ENCODE peak calls at places on chromosomes 16 and 17, in four cellular contexts. I is AG09309, Z is IMR-90, C is endodermal cell. S is an unnamed sample.

GRCh38 chr16:30659507-30660423 is 1.5 kb downstream of the FBRS start:
- DNase-seq in C (peak; percentile 51), Z (no peak), I (no peak), S (peak; percentile 28)

GRCh38 chr16:11757671-11758545 is 15.3 kb upstream of the TXNDC11 start:
- DNase-seq in Z (peak; percentile 70), I (no peak), C (no peak), S (peak; percentile 18)

GRCh38 chr17:6936370-6937028 is 59.4 kb upstream of the ALOX12 start:
- DNase-seq in I (no peak), Z (peak; percentile 6), C (no peak), S (peak; percentile 25)

GRCh38 chr17:58595194-58595792 is 80.9 kb upstream of the MTMR4 start:
- DNase-seq in Z (no peak), C (peak; percentile 57), I (no peak), S (no peak)

GRCh38 chr17:39671651-39672521 is 3.6 kb downstream of the PNMT start:
- DNase-seq in I (no peak), Z (peak; percentile 27), C (peak; percentile 92), S (no peak)

GRCh38 chr16:86070511-86070910 is 171.5 kb downstream of the IRF8 start:
- DNase-seq in I (no peak), Z (no peak), C (no peak), S (no peak)

GRCh38 chr17:72407336-72408121 is 286.7 kb downstream of the SOX9 start:
- DNase-seq in Z (peak; percentile 99), I (peak; percentile 93), C (peak; percentile 85), S (peak; percentile 99)

GRCh38 chr17:16352303-16352837 is 899 bp downstream of the CENPV start:
- DNase-seq in Z (peak; percentile 30), I (no peak), C (peak; percentile 85), S (peak; percentile 16)

GRCh38 chr17:7971651-7972050 is 30.8 kb upstream of the GUCY2D start:
- DNase-seq in Z (no peak), C (peak; percentile 83), I (no peak), S (no peak)

GRCh38 chr17:57879437-57880085 is 29.7 kb upstream of the MRPS23 start:
- DNase-seq in C (peak; percentile 87), Z (no peak), I (no peak), S (no peak)

GRCh38 chr17:79306688-79307323 is 232.2 kb downstream of the ENGASE start:
- DNase-seq in I (no peak), Z (no peak), C (no peak), S (no peak)

GRCh38 chr17:76735006-76735405 is 2.1 kb downstream of the SRSF2 start:
- DNase-seq in Z (peak; percentile 53), I (no peak), C (no peak), S (no peak)

GRCh38 chr16:59400830-59401229 is 666.7 kb upstream of the GOT2 start:
- DNase-seq in Z (no peak), C (no peak), I (no peak), S (no peak)

GRCh38 chr17:66578781-66579489 is 256.0 kb upstream of the CACNG5 start:
- DNase-seq in C (peak; percentile 66), Z (no peak), I (no peak), S (no peak)

GRCh38 chr17:42402121-42402516 is 13.9 kb upstream of the STAT3 start:
- DNase-seq in Z (peak; percentile 57), I (no peak), C (no peak), S (no peak)

GRCh38 chr16:13902052-13902451 is 17.9 kb upstream of the ERCC4 start:
- DNase-seq in C (no peak), Z (no peak), I (no peak), S (no peak)

GRCh38 chr17:61238455-61238933 is 161.1 kb upstream of the TBX2 start:
- DNase-seq in I (no peak), Z (no peak), C (no peak), S (no peak)

GRCh38 chr16:12781777-12782176 is 21.9 kb downstream of the CPPED1 start:
- DNase-seq in Z (no peak), C (no peak), I (no peak), S (no peak)

GRCh38 chr16:75114946-75115825 is 1.4 kb downstream of the LDHD start:
- DNase-seq in I (no peak), Z (no peak), C (peak; percentile 43), S (no peak)

GRCh38 chr16:1763521-1764511 is 7.5 kb downstream of the NME3 start:
- DNase-seq in I (no peak), Z (no peak), C (peak; percentile 95), S (no peak)

GRCh38 chr17:57440522-57441269 is 184.4 kb downstream of the MSI2 start:
- DNase-seq in I (no peak), C (peak; percentile 95), Z (peak; percentile 88), S (peak; percentile 47)

GRCh38 chr17:79290726-79291125 is 216.1 kb downstream of the ENGASE start:
- DNase-seq in Z (no peak), C (no peak), I (no peak), S (no peak)

GRCh38 chr17:48555616-48556533 is 11.0 kb upstream of the HOXB2 start:
- DNase-seq in Z (peak; percentile 63), C (peak; percentile 78), I (no peak), S (no peak)

GRCh38 chr17:48558057-48558456 is 13.1 kb upstream of the HOXB2 start:
- DNase-seq in Z (no peak), C (no peak), I (no peak), S (no peak)

GRCh38 chr17:48555183-48555615 is 10.3 kb upstream of the HOXB2 start:
- DNase-seq in Z (peak; percentile 99), C (peak; percentile 69), I (peak; percentile 59), S (peak; percentile 95)

GRCh38 chr17:48558731-48559608 is 14.1 kb upstream of the HOXB2 start:
- DNase-seq in I (no peak), C (no peak), Z (no peak), S (no peak)

GRCh38 chr17:48556534-48557401 is 11.9 kb upstream of the HOXB2 start:
- DNase-seq in Z (peak; percentile 57), C (no peak), I (no peak), S (no peak)
- H3K4me3 ChIP-seq in Z (peak overlapping the region; percentile 21), C (no peak overlapping the region), I (no peak overlapping the region), S (peak overlapping the region; percentile 20)

DNA sequence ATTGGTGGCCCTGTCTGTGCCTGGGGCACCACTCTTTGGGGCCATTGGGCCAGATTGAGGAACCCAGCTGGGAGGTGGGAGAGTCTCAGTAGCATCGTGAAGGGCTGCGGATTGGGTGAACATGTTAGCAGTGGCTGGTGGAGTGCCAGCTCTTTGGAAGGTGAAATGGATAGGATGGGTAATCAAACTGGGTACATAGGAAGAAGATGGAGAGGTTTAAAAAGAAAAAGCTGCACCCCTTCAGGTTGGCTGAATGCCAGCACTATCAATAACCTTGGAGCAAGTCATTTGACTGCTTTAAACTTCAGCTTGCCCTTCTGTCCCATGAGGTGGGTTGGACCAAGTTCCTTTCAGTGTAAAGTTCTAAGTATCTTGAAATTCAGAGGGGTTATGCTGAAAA is 95.0 kb downstream of the RPTOR start:
- DNase-seq in C (no peak), Z (no peak), I (no peak), S (no peak)
- TF ChIP-seq CTCF in C (no peak), Z (no peak), I (no peak), S (no peak)

DNA sequence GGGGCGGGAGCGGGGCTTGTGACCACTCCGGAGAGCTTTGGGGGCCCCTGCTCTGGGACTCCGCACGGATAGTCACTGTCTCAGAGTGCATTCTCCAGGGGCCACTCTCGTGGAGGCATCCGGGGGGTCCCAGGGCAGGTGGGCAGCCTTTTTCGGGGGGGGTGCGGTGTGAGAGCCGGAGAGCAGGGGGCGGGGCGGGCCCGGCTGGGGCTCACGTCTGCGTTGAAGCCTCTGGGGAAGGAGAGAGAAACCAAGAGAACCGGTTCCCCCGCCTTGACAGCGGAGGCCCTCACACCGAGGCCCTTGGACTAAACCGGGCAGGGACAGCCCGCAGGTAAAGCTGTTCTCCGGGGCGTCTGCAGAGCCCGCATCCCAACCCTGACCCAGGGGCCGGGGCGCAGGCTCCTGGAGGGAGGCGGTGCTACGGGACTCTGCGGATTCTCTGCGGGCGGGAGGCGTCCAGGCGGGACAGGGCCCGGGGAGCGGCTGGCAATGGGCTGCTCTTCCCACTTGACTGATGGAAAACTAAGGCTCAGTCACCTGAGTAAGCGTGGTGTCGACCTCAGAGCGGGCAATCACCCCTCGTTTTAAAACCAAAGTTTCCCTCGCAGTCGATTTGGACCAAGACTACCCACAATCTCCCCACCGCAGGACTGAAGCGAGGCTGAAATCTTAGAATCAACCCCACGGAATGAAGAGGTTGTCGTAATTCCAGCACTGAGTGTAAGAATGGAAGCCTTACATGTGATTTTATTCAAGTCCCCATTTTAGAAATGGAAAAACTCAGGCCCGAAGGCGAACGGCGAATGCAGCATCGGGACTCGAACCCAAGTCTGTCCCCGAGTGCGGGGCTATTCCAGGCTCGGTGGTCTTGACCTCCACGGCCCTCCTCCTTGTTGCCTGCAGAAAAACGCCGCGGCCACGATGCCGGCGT is 49.6 kb upstream of the AMZ2 start:
- DNase-seq in C (peak; percentile 86), I (no peak), Z (no peak), S (no peak)
- H3K4me3 ChIP-seq in C (no peak overlapping the region), I (no peak overlapping the region), Z (no peak overlapping the region), S (no peak overlapping the region)

GRCh38 chr16:6345090-6345489 is 987.6 kb upstream of the RBFOX1 start:
- DNase-seq in Z (no peak), I (no peak), C (no peak), S (no peak)
- TF ChIP-seq CTCF in Z (no peak), I (no peak), C (peak; percentile 61), S (no peak)

GRCh38 chr16:67988675-67989074 is 8.4 kb upstream of the DPEP3 start:
- DNase-seq in C (no peak), I (no peak), Z (no peak), S (no peak)

GRCh38 chr16:67989322-67990017 is 9.2 kb upstream of the DPEP3 start:
- DNase-seq in C (peak; percentile 36), I (no peak), Z (no peak), S (no peak)

GRCh38 chr16:67992661-67993206 is 6.5 kb downstream of the DPEP2 start:
- DNase-seq in I (no peak), C (no peak), Z (no peak), S (no peak)

GRCh38 chr16:67987460-67988160 is 7.3 kb upstream of the DPEP3 start:
- DNase-seq in Z (no peak), I (no peak), C (no peak), S (no peak)

GRCh38 chr16:67990018-67990386 is 9.3 kb downstream of the DPEP2 start:
- DNase-seq in I (no peak), C (peak; percentile 35), Z (no peak), S (no peak)
- H3K4me3 ChIP-seq in I (no peak overlapping the region), C (no peak overlapping the region), Z (no peak overlapping the region), S (no peak overlapping the region)

DNA sequence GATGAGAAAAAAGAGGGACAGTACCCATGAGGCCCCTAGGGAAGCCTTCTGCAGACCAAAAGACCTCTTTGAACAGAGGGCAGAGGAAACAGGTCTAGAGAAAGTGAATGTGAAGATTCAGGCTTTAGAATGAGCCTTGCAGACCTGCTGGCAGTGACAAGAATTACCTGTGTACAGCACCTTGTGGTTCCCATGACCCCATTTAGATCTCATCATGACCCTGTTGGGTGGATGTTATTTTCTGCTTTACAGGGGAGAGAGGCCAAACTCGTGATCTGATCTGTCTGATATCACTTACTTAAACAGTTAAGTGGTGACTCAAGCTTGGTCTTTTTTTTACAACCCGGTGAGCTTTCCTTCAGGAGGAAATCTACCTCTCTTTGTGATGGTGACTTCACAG is 81.9 kb downstream of the UTP18 start:
- DNase-seq in Z (no peak), C (no peak), I (no peak), S (no peak)
- TF ChIP-seq CTCF in Z (no peak), C (peak; percentile 20), I (no peak), S (no peak)

DNA sequence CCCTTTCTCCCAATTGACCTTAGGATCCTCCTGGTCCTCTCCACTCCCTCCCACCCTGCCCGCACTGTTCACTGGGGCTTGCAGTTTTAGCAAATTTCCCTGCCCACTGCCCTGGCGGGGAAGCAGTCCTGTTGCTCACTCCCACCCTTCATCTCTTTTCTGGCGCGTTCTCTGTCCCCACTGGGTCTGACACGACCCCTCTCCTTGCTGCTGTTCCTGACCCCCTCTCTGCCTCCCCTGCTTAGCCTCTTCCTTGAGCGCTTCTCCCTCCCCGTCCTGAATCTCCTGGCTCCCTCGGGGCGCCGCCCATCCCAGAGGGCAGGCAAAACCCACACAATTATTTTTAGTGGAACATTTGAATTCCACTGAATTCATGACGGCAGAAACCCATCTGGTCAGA is 1796.4 kb downstream of the TP53TG3F start:
- DNase-seq in Z (no peak), C (no peak), I (no peak), S (no peak)
- H3K4me3 ChIP-seq in Z (no peak overlapping the region), C (no peak overlapping the region), I (no peak overlapping the region), S (no peak overlapping the region)